ENCODE peak calls at places on chromosomes 11 and 22, in five cellular contexts. S, B, H, Q and O are unnamed samples.

GRCh38 chr22:38017272-38017920 is 33.0 kb upstream of the SOX10 start:
- DNase-seq in S (no peak), B (peak; percentile 78), H (no peak), Q (peak; percentile 73), O (peak; percentile 94)

GRCh38 chr22:44667829-44668189 is 34.2 kb upstream of the PRR5 start:
- DNase-seq in S (no peak), B (no peak), H (peak; percentile 91), Q (no peak), O (no peak)

GRCh38 chr11:113796663-113797259 is 17.2 kb downstream of the CLDN25 start:
- DNase-seq in S (peak; percentile 53), B (peak; percentile 52), H (no peak), Q (no peak), O (peak; percentile 34)

GRCh38 chr22:50014053-50014501 is 1.5 kb upstream of the IL17REL start:
- DNase-seq in S (no peak), B (no peak), H (peak; percentile 46), Q (no peak), O (no peak)

GRCh38 chr22:35569916-35570315 is 29.3 kb downstream of the RASD2 start:
- DNase-seq in S (no peak), B (no peak), H (no peak), Q (no peak), O (no peak)

GRCh38 chr11:45919276-45919675 is 1.6 kb upstream of the PEX16 start:
- DNase-seq in S (no peak), B (no peak), H (no peak), Q (peak; percentile 19), O (no peak)

GRCh38 chr11:130522284-130522961 is 74.0 kb downstream of the ADAMTS15 start:
- DNase-seq in S (peak; percentile 98), B (peak; percentile 97), H (no peak), Q (peak; percentile 90), O (peak; percentile 97)

GRCh38 chr11:106391771-106392412 is 314.4 kb downstream of the AASDHPPT start:
- DNase-seq in S (no peak), B (peak; percentile 74), H (no peak), Q (no peak), O (no peak)

GRCh38 chr22:49933236-49933921 is 14.9 kb downstream of the CRELD2 start:
- DNase-seq in S (no peak), B (no peak), H (no peak), Q (peak; percentile 66), O (peak; percentile 74)

GRCh38 chr11:64729851-64730382 is 6.9 kb upstream of the NRXN2 start:
- DNase-seq in S (peak; percentile 92), B (no peak), H (no peak), Q (peak; percentile 64), O (peak; percentile 43)

GRCh38 chr22:45564349-45565030 is 61.8 kb downstream of the FBLN1 start:
- DNase-seq in S (no peak), B (no peak), H (no peak), Q (no peak), O (no peak)

GRCh38 chr22:49601614-49602321 is 225.9 kb downstream of the BRD1 start:
- DNase-seq in S (no peak), B (no peak), H (no peak), Q (no peak), O (no peak)

GRCh38 chr11:116980136-116980793 is 118.0 kb downstream of the SIK3 start:
- DNase-seq in S (no peak), B (no peak), H (no peak), Q (no peak), O (no peak)

GRCh38 chr22:43066844-43067385 is 22.3 kb downstream of the TTLL1 start:
- DNase-seq in S (no peak), B (no peak), H (no peak), Q (no peak), O (no peak)

GRCh38 chr11:132099692-132100091 is 729.3 kb downstream of the NTM start:
- DNase-seq in S (peak; percentile 59), B (peak; percentile 4), H (no peak), Q (no peak), O (no peak)

GRCh38 chr11:19279455-19279854 is 38.7 kb upstream of the E2F8 start:
- DNase-seq in S (peak; percentile 87), B (no peak), H (no peak), Q (no peak), O (no peak)

GRCh38 chr11:5129457-5129877 is 8.7 kb downstream of the OR52A5 start:
- DNase-seq in S (peak; percentile 22), B (no peak), H (no peak), Q (no peak), O (no peak)

GRCh38 chr11:27619039-27619438 is 81.2 kb downstream of the BDNF start:
- DNase-seq in S (no peak), B (peak; percentile 10), H (no peak), Q (no peak), O (no peak)

GRCh38 chr11:32615422-32615821 is 31.8 kb downstream of the EIF3M start:
- DNase-seq in S (no peak), B (peak; percentile 69), H (no peak), Q (no peak), O (no peak)

GRCh38 chr11:109425554-109425953 is 3.6 kb downstream of the C11orf87 start:
- DNase-seq in S (no peak), B (no peak), H (no peak), Q (no peak), O (no peak)

DNA sequence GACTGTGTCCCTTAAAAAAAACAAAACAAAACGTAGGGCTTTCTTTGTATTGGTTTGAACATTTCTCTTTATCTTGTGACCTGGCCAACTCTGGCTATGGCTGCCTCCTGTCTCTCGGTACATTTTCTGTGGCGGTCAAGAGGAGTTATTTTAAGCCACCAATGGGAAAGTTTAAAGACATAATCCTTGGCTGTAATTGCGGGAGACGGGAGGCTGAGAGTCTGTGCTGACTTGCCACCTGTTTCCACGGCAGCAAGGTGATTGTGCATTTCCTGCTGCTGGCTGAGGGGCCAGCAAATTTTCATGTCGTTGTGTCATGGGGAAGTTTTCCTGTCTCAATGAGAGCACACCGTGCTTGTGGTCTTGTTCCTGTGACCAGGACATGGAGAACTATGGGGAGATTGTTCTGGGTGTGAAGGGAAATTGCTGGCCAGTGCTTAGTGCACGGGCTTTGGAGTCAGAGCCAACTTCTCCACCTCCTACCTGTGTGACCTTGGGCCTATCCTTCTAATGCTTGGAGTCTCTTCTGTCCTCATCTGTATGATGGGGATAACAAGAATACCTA is 11.0 kb downstream of the PTPRJ start:
- DNase-seq in S (peak; percentile 90), B (no peak), H (no peak), Q (peak; percentile 73), O (no peak)
- H3K4me1 ChIP-seq in S (peaks cover 9% of the 10 kb centered on the region), B (peaks cover 29% of the 10 kb centered on the region), H (peaks cover 36% of the 10 kb centered on the region), Q (peaks cover 20% of the 10 kb centered on the region), O (peaks cover 17% of the 10 kb centered on the region)

GRCh38 chr22:41946360-41947180 is at the start of gene CENPM:
- DNase-seq in S (peak; percentile 99), B (peak; percentile 95), H (peak; percentile 87), Q (peak; percentile 90), O (peak; percentile 90)
- H3K4me1 ChIP-seq in S (peaks cover 5% of the 10 kb centered on the region), B (peaks cover 4% of the 10 kb centered on the region), H (peaks cover 18% of the 10 kb centered on the region), Q (no peaks in the 10 kb centered on the region), O (peaks cover 5% of the 10 kb centered on the region)

GRCh38 chr11:1860108-1860507 is 7.2 kb downstream of the LSP1 start:
- DNase-seq in S (no peak), B (no peak), H (no peak), Q (no peak), O (no peak)
- H3K4me1 ChIP-seq in S (no peaks in the 10 kb centered on the region), B (no peaks in the 10 kb centered on the region), H (peaks cover 80% of the 10 kb centered on the region), Q (peaks cover 12% of the 10 kb centered on the region), O (peaks cover 34% of the 10 kb centered on the region)

GRCh38 chr11:69276165-69276564 is 17.8 kb upstream of the MYEOV start:
- DNase-seq in S (no peak), B (no peak), H (no peak), Q (no peak), O (no peak)

GRCh38 chr11:69274531-69275016 is 19.4 kb upstream of the MYEOV start:
- DNase-seq in S (no peak), B (no peak), H (no peak), Q (peak; percentile 87), O (no peak)

GRCh38 chr11:69277074-69277809 is 16.7 kb upstream of the MYEOV start:
- DNase-seq in S (no peak), B (no peak), H (no peak), Q (peak; percentile 70), O (no peak)

GRCh38 chr11:69273571-69273970 is 20.4 kb upstream of the MYEOV start:
- DNase-seq in S (no peak), B (no peak), H (no peak), Q (no peak), O (no peak)

GRCh38 chr11:69275178-69275577 is 18.8 kb upstream of the MYEOV start:
- DNase-seq in S (no peak), B (no peak), H (no peak), Q (no peak), O (no peak)
- H3K4me1 ChIP-seq in S (no peaks in the 10 kb centered on the region), B (peaks cover 16% of the 10 kb centered on the region), H (no peaks in the 10 kb centered on the region), Q (peaks cover 40% of the 10 kb centered on the region), O (no peaks in the 10 kb centered on the region)

DNA sequence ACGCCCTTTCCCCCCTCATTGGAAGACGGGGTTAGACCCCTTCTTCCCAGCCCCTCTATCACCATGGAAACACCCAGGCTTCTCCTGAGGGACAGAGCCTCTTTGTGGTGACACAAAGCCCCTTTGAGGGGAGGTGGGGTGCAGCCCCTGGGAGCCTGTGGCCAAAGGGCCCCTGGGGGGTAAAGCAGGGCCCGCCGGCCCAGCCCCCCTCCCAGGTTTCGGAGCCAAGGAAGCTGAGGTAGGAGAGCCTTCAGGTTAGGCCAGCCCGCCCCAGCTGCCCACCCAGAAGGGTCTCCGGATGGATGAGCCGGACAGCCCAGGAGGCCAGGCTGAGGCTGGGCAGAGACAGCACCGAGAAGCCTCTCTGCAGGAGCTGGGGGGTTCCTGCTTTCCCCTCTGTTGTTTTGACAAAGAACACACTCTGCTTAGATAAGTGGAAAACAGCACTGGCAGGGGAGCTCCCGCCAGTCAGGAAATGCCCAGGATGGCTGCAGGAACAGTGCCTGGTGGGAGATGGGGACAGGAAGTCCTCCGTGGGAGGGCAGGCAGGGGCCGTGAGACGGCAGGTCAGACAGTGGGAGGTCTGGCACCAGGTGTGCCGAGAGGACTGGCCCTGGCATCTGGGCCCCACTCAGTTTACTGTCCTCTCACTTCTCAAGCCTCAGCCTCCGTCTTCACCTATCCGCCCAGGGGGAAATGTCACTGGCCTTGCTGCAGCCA is 18.2 kb downstream of the ARVCF start:
- DNase-seq in S (peak; percentile 47), B (no peak), H (no peak), Q (peak; percentile 21), O (no peak)
- H3K4me1 ChIP-seq in S (peaks cover 10% of the 10 kb centered on the region), B (peaks cover 42% of the 10 kb centered on the region), H (peaks cover 4% of the 10 kb centered on the region), Q (no peaks in the 10 kb centered on the region), O (peaks cover 14% of the 10 kb centered on the region)

DNA sequence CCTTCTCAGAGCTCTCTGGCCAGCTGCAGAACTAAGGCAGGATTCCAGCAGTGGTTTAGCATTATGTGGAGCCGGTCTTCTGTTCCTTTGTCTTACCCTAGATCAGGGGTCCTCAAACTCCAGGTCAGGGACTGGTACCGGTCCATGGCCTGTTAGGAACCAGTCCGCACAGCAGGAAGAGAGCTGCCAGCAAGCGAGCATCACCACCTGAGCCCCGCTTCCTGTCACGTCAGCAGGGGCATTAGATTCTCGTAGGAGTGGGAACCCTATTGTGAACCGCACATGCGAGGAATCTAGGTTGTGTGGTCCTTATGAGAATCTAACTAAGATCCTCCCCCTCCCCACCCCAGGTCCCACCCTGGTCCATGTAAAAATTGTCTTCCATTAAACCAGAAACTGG is 1.6 kb downstream of the OR10G7 start:
- DNase-seq in S (no peak), B (no peak), H (no peak), Q (no peak), O (no peak)
- H3K4me1 ChIP-seq in S (no peaks in the 10 kb centered on the region), B (no peaks in the 10 kb centered on the region), H (no peaks in the 10 kb centered on the region), Q (peaks cover 6% of the 10 kb centered on the region), O (no peaks in the 10 kb centered on the region)

GRCh38 chr11:71213696-71214552 is 38.5 kb downstream of the SHANK2 start:
- DNase-seq in S (no peak), B (no peak), H (no peak), Q (no peak), O (no peak)
- H3K4me1 ChIP-seq in S (no peaks in the 10 kb centered on the region), B (no peaks in the 10 kb centered on the region), H (no peaks in the 10 kb centered on the region), Q (no peaks in the 10 kb centered on the region), O (no peaks in the 10 kb centered on the region)